ENCODE peak calls at places on chromosomes 4 and X, in ten cellular contexts. N is stimulated activated CD8-positive, alpha-beta memory T cell treated with anti-CD3 and anti-CD28 coated beads, Interleukin-4, amount 100 ng/mL, for 1 hour; S is mammary epithelial cell; K is skeletal muscle cell; Y is dorsolateral prefrontal cortex; Z is activated CD8-positive, alpha-beta T cell treated with anti-CD3 and anti-CD28 coated beads for 36 hours; X is NCI-H82; L is activated CD4-positive, CD25-positive, alpha-beta regulatory T cell treated with anti-CD3 and anti-CD28 coated beads, Interleukin-2, amount 50 U/mL, for 72 hours; I is WTC11; E is G401. Q is an unnamed sample.

GRCh38 chrX:48474127-48474526 is 1.9 kb upstream of the FTSJ1 start:
- DNase-seq in X (peak; percentile 75), L (no peak), K (no peak), S (no peak), Y (no peak), E (no peak), Z (peak; percentile 51), I (peak; percentile 16), N (no peak), Q (no peak)

GRCh38 chrX:129961180-129962083 is 21.0 kb upstream of the BCORL1 start:
- DNase-seq in L (peak; percentile 68), I (peak; percentile 72), E (peak; percentile 31), X (peak; percentile 74), N (no peak), Z (peak; percentile 86), Y (no peak), S (peak; percentile 44), K (no peak), Q (peak; percentile 78)

GRCh38 chrX:129144172-129145038 is 378.9 kb downstream of the SMARCA1 start:
- DNase-seq in S (no peak), Y (no peak), Z (no peak), K (no peak), N (no peak), L (no peak), E (no peak), X (no peak), I (no peak), Q (no peak)

GRCh38 chrX:20974326-20974725 is 399.9 kb upstream of the CNKSR2 start:
- DNase-seq in N (no peak), Z (no peak), Y (no peak), L (no peak), E (no peak), S (peak; percentile 38), K (no peak), I (no peak), X (no peak), Q (no peak)

GRCh38 chrX:7132335-7133035 is 15.0 kb upstream of the STS start:
- DNase-seq in N (no peak), Z (peak; percentile 46), E (peak; percentile 17), K (no peak), S (peak; percentile 92), X (peak; percentile 42), L (no peak), I (peak; percentile 52), Y (no peak), Q (peak; percentile 11)

GRCh38 chr4:6216588-6216987 is 16.2 kb upstream of the JAKMIP1 start:
- DNase-seq in S (no peak), Z (no peak), L (no peak), X (no peak), E (no peak), I (no peak), Y (no peak), N (no peak), K (no peak), Q (no peak)

GRCh38 chr4:107552306-107552705 is 167.7 kb downstream of the PAPSS1 start:
- DNase-seq in I (no peak), E (no peak), X (no peak), K (no peak), Y (no peak), N (no peak), L (no peak), Z (no peak), S (peak; percentile 14), Q (no peak)

GRCh38 chr4:157226035-157226434 is 5.5 kb downstream of the GRIA2 start:
- DNase-seq in I (no peak), N (no peak), L (no peak), K (no peak), Y (no peak), Z (no peak), S (no peak), E (no peak), X (no peak), Q (no peak)

GRCh38 chrX:799808-800207 is 169.2 kb downstream of the SHOX start:
- DNase-seq in Z (no peak), I (no peak), N (no peak), K (no peak), E (no peak), L (no peak), Y (no peak), S (no peak), X (no peak), Q (no peak)

GRCh38 chr4:134708616-134709015 is 507.0 kb upstream of the PABPC4L start:
- DNase-seq in I (no peak), S (no peak), E (no peak), Z (no peak), X (peak; percentile 1), N (no peak), Y (no peak), L (no peak), K (no peak), Q (no peak)

GRCh38 chr4:167290684-167291083 is 56.4 kb upstream of the SPOCK3 start:
- DNase-seq in N (no peak), I (no peak), Z (no peak), Y (no peak), K (no peak), X (peak; percentile 14), S (peak; percentile 1), L (no peak), E (no peak), Q (no peak)

GRCh38 chrX:53000447-53001208 is 42.3 kb upstream of the FAM156A start:
- DNase-seq in K (no peak), Z (peak; percentile 17), X (no peak), L (no peak), N (no peak), E (no peak), I (no peak), S (no peak), Y (no peak), Q (peak; percentile 11)

GRCh38 chr4:102342404-102343074 is 2.7 kb downstream of the SLC39A8 start:
- DNase-seq in Z (no peak), L (no peak), E (no peak), S (no peak), I (no peak), N (no peak), K (no peak), X (no peak), Y (no peak), Q (no peak)

GRCh38 chr4:52483186-52483585 is 175.9 kb downstream of the USP46 start:
- DNase-seq in L (no peak), N (no peak), S (no peak), Y (no peak), I (no peak), E (no peak), Z (no peak), X (no peak), K (no peak), Q (no peak)

GRCh38 chr4:956531-957230 is 16.7 kb downstream of the DGKQ start:
- DNase-seq in S (no peak), I (no peak), X (no peak), L (no peak), Z (no peak), E (no peak), N (no peak), Y (no peak), K (no peak), Q (no peak)